ENCODE peak calls at places on chromosome 21, in four cellular contexts. One of them, this sample, is unnamed.

GRCh38 chr21:27258756-27259429 is 292.0 kb upstream of the ADAMTS5 start:
- DNase-seq in HL-60: no peak
- DNase-seq in A549: no peak
- DNase-seq in HCT116: no peak
- DNase-seq in this sample: no peak

GRCh38 chr21:14383596-14384210 is 757 bp upstream of the HSPA13 start:
- DNase-seq in HCT116: no peak
- DNase-seq in A549: no peak
- DNase-seq in HL-60: peak; percentile 12
- DNase-seq in this sample: peak; percentile 31

GRCh38 chr21:39452207-39452964 is 616 bp downstream of the SH3BGR start:
- DNase-seq in A549: no peak
- DNase-seq in HL-60: no peak
- DNase-seq in HCT116: no peak
- DNase-seq in this sample: no peak

GRCh38 chr21:25571726-25572121 is 35.6 kb downstream of the MRPL39 start:
- DNase-seq in HCT116: no peak
- DNase-seq in A549: no peak
- DNase-seq in HL-60: no peak
- DNase-seq in this sample: no peak

GRCh38 chr21:31124005-31124404 is 85.7 kb upstream of the KRTAP19-8 start:
- DNase-seq in HL-60: peak; percentile 81
- DNase-seq in A549: no peak
- DNase-seq in HCT116: no peak
- DNase-seq in this sample: peak; percentile 29

GRCh38 chr21:18522181-18522771 is 118.7 kb upstream of the TMPRSS15 start:
- DNase-seq in A549: no peak
- DNase-seq in HL-60: no peak
- DNase-seq in HCT116: no peak
- DNase-seq in this sample: peak; percentile 19

GRCh38 chr21:26909972-26910371 is 56.9 kb downstream of the ADAMTS5 start:
- DNase-seq in HCT116: no peak
- DNase-seq in A549: no peak
- DNase-seq in HL-60: no peak
- DNase-seq in this sample: peak; percentile 89

GRCh38 chr21:16424331-16424749 is 694.6 kb downstream of the USP25 start:
- DNase-seq in A549: no peak
- DNase-seq in HCT116: no peak
- DNase-seq in HL-60: no peak
- DNase-seq in this sample: no peak

GRCh38 chr21:37461494-37461893 is 94.9 kb downstream of the DYRK1A start:
- DNase-seq in HL-60: no peak
- DNase-seq in A549: no peak
- DNase-seq in HCT116: no peak
- DNase-seq in this sample: no peak

GRCh38 chr21:14815001-14815400 is 249.8 kb downstream of the NRIP1 start:
- DNase-seq in HL-60: no peak
- DNase-seq in HCT116: no peak
- DNase-seq in A549: no peak
- DNase-seq in this sample: no peak

GRCh38 chr21:39451332-39452206 is at the start of gene SH3BGR:
- DNase-seq in A549: no peak
- DNase-seq in HCT116: no peak
- DNase-seq in HL-60: no peak
- DNase-seq in this sample: peak; percentile 93

GRCh38 chr21:16865612-16866011 is 647.2 kb upstream of the CXADR start:
- DNase-seq in HCT116: no peak
- DNase-seq in A549: no peak
- DNase-seq in HL-60: no peak
- DNase-seq in this sample: no peak

GRCh38 chr21:31164713-31165694 is 126.7 kb upstream of the KRTAP19-8 start:
- DNase-seq in HCT116: no peak
- DNase-seq in A549: no peak
- DNase-seq in HL-60: no peak
- DNase-seq in this sample: no peak

GRCh38 chr21:26385721-26386120 is 187.4 kb downstream of the CYYR1 start:
- DNase-seq in HL-60: peak; percentile 54
- DNase-seq in A549: no peak
- DNase-seq in HCT116: no peak
- DNase-seq in this sample: no peak

GRCh38 chr21:38696617-38697016 is 109.1 kb upstream of the ETS2 start:
- DNase-seq in HCT116: no peak
- DNase-seq in A549: no peak
- DNase-seq in HL-60: no peak
- DNase-seq in this sample: peak; percentile 11

GRCh38 chr21:37763298-37763697 is 153.0 kb downstream of the KCNJ6 start:
- DNase-seq in HL-60: no peak
- DNase-seq in HCT116: no peak
- DNase-seq in A549: no peak
- DNase-seq in this sample: no peak

GRCh38 chr21:27339902-27340301 is 373.0 kb upstream of the ADAMTS5 start:
- DNase-seq in HL-60: no peak
- DNase-seq in A549: no peak
- DNase-seq in HCT116: no peak
- DNase-seq in this sample: no peak

GRCh38 chr21:31201548-31201947 is 142.5 kb downstream of the TIAM1 start:
- DNase-seq in A549: no peak
- DNase-seq in HCT116: no peak
- DNase-seq in HL-60: peak; percentile 60
- DNase-seq in this sample: no peak

GRCh38 chr21:34511154-34511553 is 856 bp downstream of the KCNE1 start:
- DNase-seq in HCT116: no peak
- DNase-seq in HL-60: no peak
- DNase-seq in A549: no peak
- DNase-seq in this sample: no peak

GRCh38 chr21:23633447-23633846 is 1973.8 kb downstream of the MRPL39 start:
- DNase-seq in HCT116: no peak
- DNase-seq in A549: no peak
- DNase-seq in HL-60: no peak
- DNase-seq in this sample: no peak

GRCh38 chr21:23639726-23640125 is 1967.6 kb downstream of the MRPL39 start:
- DNase-seq in HCT116: no peak
- DNase-seq in A549: no peak
- DNase-seq in HL-60: no peak
- DNase-seq in this sample: no peak

DNA sequence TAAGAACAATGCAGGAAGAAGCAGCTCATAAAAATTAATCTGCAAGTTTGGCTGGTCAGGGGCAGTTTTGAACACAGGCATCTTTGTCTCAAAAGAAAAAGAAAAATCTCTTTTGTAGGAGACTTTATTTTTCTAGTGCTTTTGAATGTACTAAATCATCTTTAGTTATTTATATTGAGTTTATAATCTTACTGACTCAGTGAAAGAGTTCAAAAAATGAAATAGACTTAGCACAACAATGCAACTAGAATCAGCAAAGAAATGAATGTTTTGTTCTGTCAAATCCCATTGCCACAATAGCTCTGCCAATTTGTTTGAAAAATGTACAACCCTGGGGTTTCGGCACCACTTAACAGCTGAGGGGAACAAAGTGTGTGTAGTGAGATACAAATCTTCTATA is 1969.2 kb downstream of the MRPL39 start:
- DNase-seq in HCT116: no peak
- DNase-seq in HL-60: no peak
- DNase-seq in A549: no peak
- DNase-seq in this sample: no peak
- TF ChIP-seq REST in HCT116: no peak
- TF ChIP-seq REST in HL-60: no peak
- TF ChIP-seq REST in A549: no peak
- TF ChIP-seq REST in this sample: no peak

GRCh38 chr21:42012344-42012743 is 2.2 kb upstream of the ZBTB21 start:
- DNase-seq in A549: no peak
- DNase-seq in HCT116: no peak
- DNase-seq in HL-60: no peak
- DNase-seq in this sample: no peak

GRCh38 chr21:42009018-42009830 is 936 bp downstream of the ZBTB21 start:
- DNase-seq in HL-60: peak; percentile 46
- DNase-seq in HCT116: no peak
- DNase-seq in A549: peak; percentile 6
- DNase-seq in this sample: peak; percentile 77

GRCh38 chr21:42007541-42007940 is 2.6 kb downstream of the ZBTB21 start:
- DNase-seq in HL-60: no peak
- DNase-seq in A549: no peak
- DNase-seq in HCT116: no peak
- DNase-seq in this sample: no peak

GRCh38 chr21:42010507-42011493 is 640 bp upstream of the ZBTB21 start:
- DNase-seq in HL-60: peak; percentile 19
- DNase-seq in HCT116: no peak
- DNase-seq in A549: peak; percentile 7
- DNase-seq in this sample: peak; percentile 55

GRCh38 chr21:42009831-42010506 is at the start of gene ZBTB21:
- DNase-seq in HCT116: peak; percentile 95
- DNase-seq in A549: peak; percentile 79
- DNase-seq in HL-60: peak; percentile 98
- DNase-seq in this sample: peak; percentile 97
- TF ChIP-seq REST in HCT116: no peak
- TF ChIP-seq REST in A549: no peak
- TF ChIP-seq REST in HL-60: no peak
- TF ChIP-seq REST in this sample: no peak

GRCh38 chr21:46226146-46226545 is 2.4 kb downstream of the LSS start:
- DNase-seq in HCT116: no peak
- DNase-seq in HL-60: no peak
- DNase-seq in A549: no peak
- DNase-seq in this sample: no peak

GRCh38 chr21:46228345-46229051 is at the start of gene LSS:
- DNase-seq in A549: peak; percentile 90
- DNase-seq in HL-60: peak; percentile 97
- DNase-seq in HCT116: peak; percentile 93
- DNase-seq in this sample: peak; percentile 98

GRCh38 chr21:46229133-46229922 is 754 bp upstream of the LSS start:
- DNase-seq in HCT116: no peak
- DNase-seq in A549: peak; percentile 16
- DNase-seq in HL-60: peak; percentile 5
- DNase-seq in this sample: peak; percentile 30

GRCh38 chr21:46227811-46228344 is 696 bp downstream of the LSS start:
- DNase-seq in HCT116: no peak
- DNase-seq in HL-60: no peak
- DNase-seq in A549: no peak
- DNase-seq in this sample: peak; percentile 24

DNA sequence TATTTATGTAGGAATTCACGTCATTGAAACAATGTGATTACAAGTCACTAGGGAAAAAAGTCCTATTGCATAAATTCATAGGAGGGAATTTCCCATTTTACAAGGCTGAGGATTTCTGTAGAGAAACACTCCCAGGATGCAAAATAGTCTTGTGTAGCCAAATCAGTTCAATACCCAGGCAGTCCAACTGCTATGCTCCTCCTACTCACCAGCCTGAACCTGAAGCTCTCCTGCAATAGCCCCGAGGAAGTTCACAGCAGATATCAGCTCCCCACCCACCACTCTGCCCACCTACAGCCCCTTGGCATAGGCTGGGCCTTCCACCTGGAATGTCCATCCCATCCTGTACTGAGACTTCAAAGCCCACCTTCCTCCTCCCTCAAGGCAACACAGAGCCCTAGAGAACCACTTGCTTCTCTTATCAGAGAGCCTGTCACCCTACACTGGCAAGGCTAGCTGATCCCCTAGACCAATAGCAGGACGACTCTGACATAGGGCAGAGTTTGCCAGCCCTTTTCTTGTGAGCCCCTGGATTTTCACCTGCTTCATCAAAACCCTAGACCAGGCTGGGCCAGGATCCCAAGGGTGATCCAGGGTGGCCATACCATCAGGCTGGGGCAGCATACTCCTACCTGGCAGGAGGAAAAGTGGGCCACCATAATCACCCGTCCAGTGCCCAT is 1.5 kb downstream of the LSS start:
- DNase-seq in HL-60: no peak
- DNase-seq in A549: no peak
- DNase-seq in HCT116: no peak
- DNase-seq in this sample: no peak
- TF ChIP-seq REST in HL-60: no peak
- TF ChIP-seq REST in A549: no peak
- TF ChIP-seq REST in HCT116: no peak
- TF ChIP-seq REST in this sample: no peak

GRCh38 chr21:33229099-33229775 is 501 bp upstream of the IFNAR2 start:
- DNase-seq in HL-60: no peak
- DNase-seq in HCT116: no peak
- DNase-seq in A549: no peak
- DNase-seq in this sample: peak; percentile 15
- TF ChIP-seq REST in HL-60: no peak
- TF ChIP-seq REST in HCT116: no peak
- TF ChIP-seq REST in A549: no peak
- TF ChIP-seq REST in this sample: no peak

DNA sequence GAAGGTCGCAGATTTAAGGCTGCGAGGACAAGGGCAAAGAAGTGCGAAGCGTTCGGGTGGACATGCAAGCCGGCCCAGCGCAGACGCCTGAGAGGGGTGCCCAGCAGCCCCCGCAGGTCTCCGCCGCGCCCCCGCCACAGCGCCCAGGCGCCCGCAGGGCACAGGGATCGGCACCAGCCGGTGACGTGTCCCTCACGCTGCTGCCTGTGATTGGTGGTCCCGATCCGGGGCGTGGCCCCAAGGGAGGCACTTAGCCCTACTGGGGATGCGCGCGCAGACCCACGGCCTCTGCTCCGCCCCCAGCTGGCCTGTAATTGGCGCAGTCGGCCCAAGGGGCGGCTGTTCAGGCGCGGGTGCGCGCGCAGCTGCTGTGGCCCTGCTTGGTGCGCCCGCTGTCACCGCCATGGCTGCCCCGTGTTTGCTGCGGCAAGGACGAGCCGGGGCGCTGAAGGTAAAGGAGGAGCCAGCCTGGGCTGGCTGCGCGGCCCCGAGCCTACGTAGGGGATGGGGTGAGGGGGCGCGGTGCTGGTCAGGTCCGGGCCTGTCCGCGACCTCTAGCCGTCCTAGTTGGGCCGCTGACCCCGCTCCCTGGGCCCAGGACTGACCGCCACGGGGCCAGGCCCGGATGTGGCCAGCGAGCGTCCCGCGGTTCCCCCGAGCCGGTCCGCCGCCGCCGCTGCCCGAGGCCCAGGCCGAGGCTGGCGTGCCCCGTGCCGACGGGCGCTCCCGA is at the start of gene NDUFV3:
- DNase-seq in A549: peak; percentile 77
- DNase-seq in HCT116: peak; percentile 93
- DNase-seq in HL-60: peak; percentile 99
- DNase-seq in this sample: peak; percentile 99
- TF ChIP-seq REST in A549: no peak
- TF ChIP-seq REST in HCT116: no peak
- TF ChIP-seq REST in HL-60: peak; percentile 65
- TF ChIP-seq REST in this sample: no peak

GRCh38 chr21:32256873-32257620 is 21.8 kb downstream of the MIS18A start:
- DNase-seq in A549: peak; percentile 18
- DNase-seq in HL-60: no peak
- DNase-seq in HCT116: no peak
- DNase-seq in this sample: no peak
- TF ChIP-seq REST in A549: no peak
- TF ChIP-seq REST in HL-60: no peak
- TF ChIP-seq REST in HCT116: no peak
- TF ChIP-seq REST in this sample: no peak